ENCODE peak calls at places on chromosomes 13 and 19, in five cellular contexts. P is suprapubic skin, V is breast epithelium, X is K562, Q is body of pancreas. J is an unnamed sample.

GRCh38 chr19:1172353-1173159 is 1.5 kb downstream of the SBNO2 start:
- DNase-seq in P (peak; percentile 88), V (peak; percentile 81), X (no peak), Q (peak; percentile 72), J (peak; percentile 77)

GRCh38 chr19:7926021-7926726 is at the start of gene CTXN1:
- DNase-seq in P (no peak), V (no peak), X (peak; percentile 80), Q (peak; percentile 80), J (peak; percentile 83)

GRCh38 chr13:43804461-43805070 is 17.8 kb upstream of the ENOX1 start:
- DNase-seq in P (no peak), V (no peak), X (peak; percentile 36), Q (peak; percentile 15), J (no peak)

GRCh38 chr13:113588394-113589111 is 4.0 kb downstream of the TFDP1 start:
- DNase-seq in P (peak; percentile 16), V (no peak), X (no peak), Q (no peak), J (peak; percentile 7)

GRCh38 chr13:51364404-51365008 is 25.0 kb downstream of the SERPINE3 start:
- DNase-seq in P (no peak), V (no peak), X (no peak), Q (no peak), J (no peak)

GRCh38 chr19:913080-913748 is at the start of gene R3HDM4:
- DNase-seq in P (no peak), V (peak; percentile 76), X (peak; percentile 83), Q (peak; percentile 83), J (peak; percentile 77)

GRCh38 chr13:102440259-102440936 is 38.5 kb upstream of the FGF14 start:
- DNase-seq in P (no peak), V (no peak), X (no peak), Q (peak; percentile 83), J (no peak)

GRCh38 chr13:102774210-102774560 is 599 bp upstream of the TEX30 start:
- DNase-seq in P (no peak), V (no peak), X (no peak), Q (no peak), J (no peak)

GRCh38 chr19:19946226-19946625 is 45.5 kb downstream of the ZNF93 start:
- DNase-seq in P (no peak), V (no peak), X (no peak), Q (no peak), J (no peak)

GRCh38 chr13:101626925-101627555 is 174.6 kb downstream of the ITGBL1 start:
- DNase-seq in P (no peak), V (no peak), X (no peak), Q (no peak), J (no peak)

GRCh38 chr19:810077-810855 is 11.5 kb downstream of the PLPPR3 start:
- DNase-seq in P (no peak), V (no peak), X (no peak), Q (no peak), J (no peak)

GRCh38 chr13:34152409-34152808 is 334.5 kb downstream of the RFC3 start:
- DNase-seq in P (no peak), V (no peak), X (no peak), Q (no peak), J (no peak)

GRCh38 chr13:109345433-109345941 is 440.9 kb downstream of the IRS2 start:
- DNase-seq in P (no peak), V (no peak), X (no peak), Q (no peak), J (no peak)

GRCh38 chr19:56309511-56310185 is 5.0 kb downstream of the ZSCAN5A start:
- DNase-seq in P (no peak), V (no peak), X (peak; percentile 87), Q (peak; percentile 52), J (peak; percentile 50)

GRCh38 chr13:28451482-28452217 is 43.3 kb downstream of the FLT1 start:
- DNase-seq in P (no peak), V (no peak), X (peak; percentile 39), Q (no peak), J (no peak)

GRCh38 chr13:103815619-103816018 is 749.4 kb upstream of the SLC10A2 start:
- DNase-seq in P (no peak), V (no peak), X (no peak), Q (no peak), J (no peak)

GRCh38 chr19:34525001-34525400 is 43.4 kb downstream of the WTIP start:
- DNase-seq in P (no peak), V (no peak), X (no peak), Q (no peak), J (no peak)

GRCh38 chr13:107203146-107203847 is 635.4 kb upstream of the ARGLU1 start:
- DNase-seq in P (no peak), V (no peak), X (peak; percentile 3), Q (peak; percentile 13), J (peak; percentile 27)

GRCh38 chr19:45553464-45553863 is 31.1 kb downstream of the OPA3 start:
- DNase-seq in P (no peak), V (no peak), X (no peak), Q (peak; percentile 75), J (no peak)

GRCh38 chr19:38139122-38139521 is 84.9 kb downstream of the DPF1 start:
- DNase-seq in P (no peak), V (no peak), X (peak; percentile 70), Q (no peak), J (no peak)

GRCh38 chr19:10219678-10220077 is 11.5 kb downstream of the S1PR2 start:
- DNase-seq in P (no peak), V (no peak), X (peak; percentile 65), Q (no peak), J (no peak)

GRCh38 chr19:11881151-11881800 is 6.3 kb upstream of the ZNF69 start:
- DNase-seq in P (no peak), V (peak; percentile 26), X (peak; percentile 77), Q (peak; percentile 79), J (peak; percentile 75)

GRCh38 chr19:28443361-28443760 is 769.6 kb downstream of the UQCRFS1 start:
- DNase-seq in P (no peak), V (no peak), X (no peak), Q (no peak), J (no peak)

GRCh38 chr13:65133094-65133493 is 2097.0 kb downstream of the PCDH9 start:
- DNase-seq in P (no peak), V (no peak), X (no peak), Q (no peak), J (no peak)

GRCh38 chr13:37561031-37561430 is 37.5 kb downstream of the POSTN start:
- DNase-seq in P (no peak), V (no peak), X (no peak), Q (no peak), J (no peak)

GRCh38 chr19:8576273-8576993 is 809 bp downstream of the MYO1F start:
- DNase-seq in P (no peak), V (no peak), X (no peak), Q (no peak), J (no peak)

GRCh38 chr13:91241249-91241648 is 106.2 kb upstream of the MIR17HG start:
- DNase-seq in P (no peak), V (no peak), X (no peak), Q (no peak), J (no peak)

GRCh38 chr13:100633461-100633860 is 41.1 kb downstream of the TMTC4 start:
- DNase-seq in P (no peak), V (no peak), X (no peak), Q (no peak), J (no peak)

GRCh38 chr13:71602327-71602726 is 264.7 kb downstream of the DACH1 start:
- DNase-seq in P (no peak), V (no peak), X (no peak), Q (no peak), J (no peak)

GRCh38 chr19:54451331-54451871 is 2.4 kb downstream of the LENG8 start:
- DNase-seq in P (no peak), V (no peak), X (no peak), Q (no peak), J (no peak)

GRCh38 chr19:13623686-13624405 is 117.6 kb upstream of the CACNA1A start:
- DNase-seq in P (no peak), V (no peak), X (no peak), Q (no peak), J (no peak)

GRCh38 chr19:16076154-16076957 is at the start of gene TPM4:
- DNase-seq in P (peak; percentile 97), V (peak; percentile 93), X (peak; percentile 93), Q (peak; percentile 82), J (peak; percentile 95)

GRCh38 chr19:17510220-17510993 is 1.0 kb upstream of the PGLS start:
- DNase-seq in P (no peak), V (no peak), X (peak; percentile 31), Q (no peak), J (no peak)

GRCh38 chr19:33394723-33395560 is 21.4 kb downstream of the CEBPG start:
- DNase-seq in P (no peak), V (no peak), X (no peak), Q (no peak), J (no peak)

GRCh38 chr19:49858591-49858985 is 7.6 kb downstream of the PTOV1 start:
- DNase-seq in P (no peak), V (no peak), X (no peak), Q (no peak), J (peak; percentile 82)
- TF ChIP-seq POLR2A in P (no peak), V (no peak), X (no peak), Q (peak; percentile 5), J (no peak)

GRCh38 chr19:5891938-5892771 is 11.4 kb downstream of the NDUFA11 start:
- DNase-seq in P (no peak), V (no peak), X (peak; percentile 60), Q (peak; percentile 62), J (no peak)
- TF ChIP-seq POLR2A in P (no peak), V (no peak), X (peak; percentile 65), Q (peak; percentile 20), J (no peak)

GRCh38 chr13:49789961-49790360 is 2.5 kb downstream of the KPNA3 start:
- DNase-seq in P (no peak), V (no peak), X (peak; percentile 46), Q (no peak), J (no peak)

GRCh38 chr13:49792550-49793324 is at the start of gene KPNA3:
- DNase-seq in P (peak; percentile 95), V (peak; percentile 93), X (peak; percentile 94), Q (peak; percentile 98), J (peak; percentile 97)

GRCh38 chr13:49791753-49792549 is 531 bp downstream of the KPNA3 start:
- DNase-seq in P (no peak), V (peak; percentile 41), X (peak; percentile 52), Q (peak; percentile 57), J (peak; percentile 61)

GRCh38 chr13:49786609-49787008 is 5.9 kb downstream of the KPNA3 start:
- DNase-seq in P (no peak), V (no peak), X (no peak), Q (no peak), J (no peak)

GRCh38 chr13:49791214-49791752 is 1.2 kb downstream of the KPNA3 start:
- DNase-seq in P (no peak), V (no peak), X (peak; percentile 55), Q (peak; percentile 48), J (peak; percentile 42)
- TF ChIP-seq POLR2A in P (no peak), V (no peak), X (no peak), Q (no peak), J (no peak)

GRCh38 chr19:51891193-51891747 is 3.5 kb upstream of the ZNF577 start:
- DNase-seq in P (no peak), V (no peak), X (no peak), Q (no peak), J (no peak)

GRCh38 chr19:51884713-51885112 is 3.0 kb downstream of the ZNF577 start:
- DNase-seq in P (no peak), V (no peak), X (no peak), Q (no peak), J (no peak)

GRCh38 chr19:51882518-51882917 is 5.2 kb downstream of the ZNF577 start:
- DNase-seq in P (no peak), V (no peak), X (no peak), Q (no peak), J (no peak)

GRCh38 chr19:51889934-51890333 is 2.2 kb upstream of the ZNF577 start:
- DNase-seq in P (no peak), V (no peak), X (no peak), Q (no peak), J (no peak)

GRCh38 chr19:51887522-51888498 is at the start of gene ZNF577:
- DNase-seq in P (peak; percentile 92), V (peak; percentile 80), X (no peak), Q (peak; percentile 94), J (peak; percentile 97)
- TF ChIP-seq POLR2A in P (peak; percentile 40), V (no peak), X (no peak), Q (peak; percentile 63), J (no peak)